ENCODE peak calls at places on chromosome 15, in four cellular contexts. I is KG1, F is spleen, Q is Daoy. A is an unnamed sample.

GRCh38 chr15:39588531-39589192 is 7.8 kb downstream of the THBS1 start:
- DNase-seq in I (no peak), F (no peak), Q (peak; percentile 27), A (peak; percentile 32)

GRCh38 chr15:59609730-59610712 is 1.6 kb upstream of the GCNT3 start:
- DNase-seq in I (no peak), F (no peak), Q (peak; percentile 5), A (no peak)

GRCh38 chr15:59622289-59622688 is 10.7 kb downstream of the GCNT3 start:
- DNase-seq in I (peak; percentile 4), F (peak; percentile 79), Q (peak; percentile 77), A (peak; percentile 63)

GRCh38 chr15:36579792-36580431 is 486 bp downstream of the CDIN1 start:
- DNase-seq in I (no peak), F (no peak), Q (peak; percentile 31), A (peak; percentile 47)

GRCh38 chr15:90286678-90287077 is 21.2 kb downstream of the NGRN start:
- DNase-seq in I (no peak), F (no peak), Q (peak; percentile 48), A (peak; percentile 56)

GRCh38 chr15:66948294-66948693 is 117.1 kb upstream of the SMAD3 start:
- DNase-seq in I (no peak), F (no peak), Q (peak; percentile 64), A (peak; percentile 78)

GRCh38 chr15:101191242-101191641 is 60.6 kb downstream of the CHSY1 start:
- DNase-seq in I (no peak), F (no peak), Q (no peak), A (no peak)

GRCh38 chr15:78811124-78811824 is at the start of gene ADAMTS7:
- DNase-seq in I (no peak), F (peak; percentile 88), Q (peak; percentile 85), A (peak; percentile 75)

GRCh38 chr15:92631721-92632120 is 23.9 kb downstream of the FAM174B start:
- DNase-seq in I (no peak), F (peak; percentile 17), Q (no peak), A (no peak)

GRCh38 chr15:100147828-100148227 is 193.9 kb downstream of the ADAMTS17 start:
- DNase-seq in I (no peak), F (no peak), Q (no peak), A (no peak)

GRCh38 chr15:69624816-69625215 is 172.2 kb downstream of the RPLP1 start:
- DNase-seq in I (no peak), F (no peak), Q (no peak), A (no peak)

GRCh38 chr15:90743407-90743806 is 26.3 kb downstream of the BLM start:
- DNase-seq in I (no peak), F (no peak), Q (no peak), A (no peak)

GRCh38 chr15:60397772-60398445 is at the start of gene ANXA2:
- DNase-seq in I (no peak), F (peak; percentile 94), Q (peak; percentile 95), A (peak; percentile 93)

GRCh38 chr15:74311734-74312444 is 55.6 kb downstream of the CYP11A1 start:
- DNase-seq in I (no peak), F (no peak), Q (no peak), A (peak; percentile 70)

GRCh38 chr15:81940467-81941451 is 105.1 kb downstream of the MEX3B start:
- DNase-seq in I (no peak), F (no peak), Q (peak; percentile 38), A (peak; percentile 13)

GRCh38 chr15:82294061-82294690 is 31.6 kb downstream of the SAXO2 start:
- DNase-seq in I (no peak), F (no peak), Q (no peak), A (no peak)

GRCh38 chr15:28190391-28191174 is 91.5 kb upstream of the OCA2 start:
- DNase-seq in I (no peak), F (no peak), Q (no peak), A (no peak)

GRCh38 chr15:75307778-75308390 is 25.2 kb downstream of the GOLGA6D start:
- DNase-seq in I (peak; percentile 12), F (no peak), Q (peak; percentile 73), A (peak; percentile 35)

GRCh38 chr15:60544581-60545115 is 65.7 kb upstream of the ICE2 start:
- DNase-seq in I (no peak), F (no peak), Q (no peak), A (no peak)

GRCh38 chr15:31333820-31334219 is 7.2 kb downstream of the KLF13 start:
- DNase-seq in I (no peak), F (peak; percentile 40), Q (no peak), A (no peak)

GRCh38 chr15:41554915-41555314 is 4.1 kb upstream of the TYRO3 start:
- DNase-seq in I (no peak), F (no peak), Q (no peak), A (no peak)

GRCh38 chr15:78007211-78007956 is 70.1 kb downstream of the TBC1D2B start:
- DNase-seq in I (no peak), F (no peak), Q (no peak), A (no peak)

GRCh38 chr15:90801803-90802202 is 66.6 kb upstream of the FURIN start:
- DNase-seq in I (no peak), F (no peak), Q (no peak), A (no peak)

GRCh38 chr15:78054518-78054917 is 23.0 kb downstream of the TBC1D2B start:
- DNase-seq in I (no peak), F (no peak), Q (no peak), A (no peak)

GRCh38 chr15:60683156-60683555 is 204.2 kb upstream of the ICE2 start:
- DNase-seq in I (no peak), F (no peak), Q (no peak), A (no peak)

GRCh38 chr15:83174891-83175290 is 32.7 kb downstream of the HDGFL3 start:
- DNase-seq in I (no peak), F (no peak), Q (no peak), A (peak; percentile 36)

GRCh38 chr15:70281811-70282307 is 184.1 kb upstream of the TLE3 start:
- DNase-seq in I (no peak), F (peak; percentile 63), Q (no peak), A (peak; percentile 77)

GRCh38 chr15:91929509-91929908 is 76.0 kb downstream of the SLCO3A1 start:
- DNase-seq in I (no peak), F (no peak), Q (no peak), A (no peak)

GRCh38 chr15:41285285-41285684 is 47.1 kb downstream of the OIP5 start:
- DNase-seq in I (no peak), F (no peak), Q (no peak), A (no peak)

GRCh38 chr15:31295660-31296059 is 31.0 kb upstream of the KLF13 start:
- DNase-seq in I (no peak), F (peak; percentile 64), Q (no peak), A (no peak)

GRCh38 chr15:40768492-40769309 is 1.1 kb upstream of the C15orf62 start:
- DNase-seq in I (no peak), F (peak; percentile 80), Q (peak; percentile 79), A (no peak)

A was measured in RPMI7951.